ENCODE peak calls at places on chromosomes 3 and 15, in six cellular contexts. One of them, this sample, is unnamed.
A peak's percentile ranks its signal among the peaks of the same experiment; 100 is the strongest.

GRCh38 chr15:43143203-43143941 is 10.0 kb downstream of the TMEM62 start:
- DNase-seq in adrenal gland: no peak
- DNase-seq in OCI-LY7: no peak
- DNase-seq in suprapubic skin: no peak
- DNase-seq in CD4-positive, CD25-positive, alpha-beta regulatory T cell: no peak
- DNase-seq in upper lobe of left lung: no peak
- DNase-seq in this sample: no peak

GRCh38 chr15:86267892-86268291 is 188.2 kb downstream of the AGBL1 start:
- DNase-seq in CD4-positive, CD25-positive, alpha-beta regulatory T cell: no peak
- DNase-seq in suprapubic skin: no peak
- DNase-seq in OCI-LY7: no peak
- DNase-seq in upper lobe of left lung: peak; percentile 23
- DNase-seq in adrenal gland: no peak
- DNase-seq in this sample: peak; percentile 16

GRCh38 chr15:31328425-31328998 is 1.9 kb downstream of the KLF13 start:
- DNase-seq in OCI-LY7: peak; percentile 50
- DNase-seq in adrenal gland: no peak
- DNase-seq in suprapubic skin: no peak
- DNase-seq in upper lobe of left lung: no peak
- DNase-seq in CD4-positive, CD25-positive, alpha-beta regulatory T cell: peak; percentile 67
- DNase-seq in this sample: no peak

GRCh38 chr3:40337136-40338108 is 27.9 kb downstream of the EIF1B start:
- DNase-seq in CD4-positive, CD25-positive, alpha-beta regulatory T cell: no peak
- DNase-seq in adrenal gland: no peak
- DNase-seq in suprapubic skin: no peak
- DNase-seq in upper lobe of left lung: no peak
- DNase-seq in OCI-LY7: no peak
- DNase-seq in this sample: no peak

GRCh38 chr3:115330406-115330805 is 183.3 kb upstream of the ZBTB20 start:
- DNase-seq in CD4-positive, CD25-positive, alpha-beta regulatory T cell: no peak
- DNase-seq in OCI-LY7: no peak
- DNase-seq in adrenal gland: no peak
- DNase-seq in upper lobe of left lung: no peak
- DNase-seq in suprapubic skin: no peak
- DNase-seq in this sample: peak; percentile 18

GRCh38 chr3:170863768-170864167 is 6.2 kb downstream of the RPL22L1 start:
- DNase-seq in adrenal gland: no peak
- DNase-seq in suprapubic skin: no peak
- DNase-seq in upper lobe of left lung: no peak
- DNase-seq in CD4-positive, CD25-positive, alpha-beta regulatory T cell: no peak
- DNase-seq in OCI-LY7: no peak
- DNase-seq in this sample: no peak

GRCh38 chr3:150240891-150241290 is 167.2 kb upstream of the TSC22D2 start:
- DNase-seq in OCI-LY7: no peak
- DNase-seq in upper lobe of left lung: no peak
- DNase-seq in CD4-positive, CD25-positive, alpha-beta regulatory T cell: no peak
- DNase-seq in suprapubic skin: no peak
- DNase-seq in adrenal gland: no peak
- DNase-seq in this sample: no peak

GRCh38 chr3:103389356-103389755 is 954.5 kb downstream of the ZPLD1 start:
- DNase-seq in adrenal gland: no peak
- DNase-seq in OCI-LY7: no peak
- DNase-seq in suprapubic skin: no peak
- DNase-seq in upper lobe of left lung: no peak
- DNase-seq in CD4-positive, CD25-positive, alpha-beta regulatory T cell: no peak
- DNase-seq in this sample: no peak

GRCh38 chr3:187714404-187714979 is 12.1 kb upstream of the RTP2 start:
- DNase-seq in upper lobe of left lung: peak; percentile 72
- DNase-seq in CD4-positive, CD25-positive, alpha-beta regulatory T cell: peak; percentile 53
- DNase-seq in adrenal gland: peak; percentile 90
- DNase-seq in suprapubic skin: no peak
- DNase-seq in OCI-LY7: peak; percentile 82
- DNase-seq in this sample: peak; percentile 52

GRCh38 chr3:122563717-122564025 is 429 bp downstream of the PARP9 start:
- DNase-seq in adrenal gland: peak; percentile 37
- DNase-seq in suprapubic skin: no peak
- DNase-seq in OCI-LY7: peak; percentile 16
- DNase-seq in upper lobe of left lung: peak; percentile 37
- DNase-seq in CD4-positive, CD25-positive, alpha-beta regulatory T cell: no peak
- DNase-seq in this sample: peak; percentile 27

GRCh38 chr3:136250862-136251460 is 821 bp downstream of the PCCB start:
- DNase-seq in adrenal gland: peak; percentile 86
- DNase-seq in CD4-positive, CD25-positive, alpha-beta regulatory T cell: no peak
- DNase-seq in upper lobe of left lung: peak; percentile 82
- DNase-seq in suprapubic skin: peak; percentile 73
- DNase-seq in OCI-LY7: peak; percentile 31
- DNase-seq in this sample: peak; percentile 75

GRCh38 chr3:120350431-120350941 is 1.3 kb upstream of the LRRC58 start:
- DNase-seq in suprapubic skin: peak; percentile 62
- DNase-seq in adrenal gland: peak; percentile 53
- DNase-seq in CD4-positive, CD25-positive, alpha-beta regulatory T cell: no peak
- DNase-seq in OCI-LY7: peak; percentile 29
- DNase-seq in upper lobe of left lung: no peak
- DNase-seq in this sample: peak; percentile 63

GRCh38 chr3:10500717-10501663 is 4.4 kb downstream of the ATP2B2 start:
- DNase-seq in CD4-positive, CD25-positive, alpha-beta regulatory T cell: no peak
- DNase-seq in suprapubic skin: no peak
- DNase-seq in adrenal gland: no peak
- DNase-seq in upper lobe of left lung: no peak
- DNase-seq in OCI-LY7: no peak
- DNase-seq in this sample: no peak

GRCh38 chr15:50944692-50945091 is 36.2 kb downstream of the AP4E1 start:
- DNase-seq in adrenal gland: no peak
- DNase-seq in suprapubic skin: no peak
- DNase-seq in OCI-LY7: no peak
- DNase-seq in CD4-positive, CD25-positive, alpha-beta regulatory T cell: no peak
- DNase-seq in upper lobe of left lung: no peak
- DNase-seq in this sample: no peak

GRCh38 chr15:94412979-94413741 is 181.8 kb downstream of the MCTP2 start:
- DNase-seq in suprapubic skin: no peak
- DNase-seq in adrenal gland: no peak
- DNase-seq in CD4-positive, CD25-positive, alpha-beta regulatory T cell: no peak
- DNase-seq in OCI-LY7: peak; percentile 51
- DNase-seq in upper lobe of left lung: no peak
- DNase-seq in this sample: no peak

GRCh38 chr3:108398510-108398909 is 102.2 kb downstream of the HHLA2 start:
- DNase-seq in adrenal gland: no peak
- DNase-seq in CD4-positive, CD25-positive, alpha-beta regulatory T cell: no peak
- DNase-seq in OCI-LY7: no peak
- DNase-seq in suprapubic skin: no peak
- DNase-seq in upper lobe of left lung: no peak
- DNase-seq in this sample: no peak
- H3K4me3 ChIP-seq in adrenal gland: no peak overlapping the region
- H3K4me3 ChIP-seq in CD4-positive, CD25-positive, alpha-beta regulatory T cell: no peak overlapping the region
- H3K4me3 ChIP-seq in OCI-LY7: no peak overlapping the region
- H3K4me3 ChIP-seq in suprapubic skin: no peak overlapping the region
- H3K4me3 ChIP-seq in upper lobe of left lung: no peak overlapping the region
- H3K4me3 ChIP-seq in this sample: no peak overlapping the region

GRCh38 chr3:43046583-43046982 is 59.3 kb downstream of the POMGNT2 start:
- DNase-seq in upper lobe of left lung: no peak
- DNase-seq in OCI-LY7: no peak
- DNase-seq in CD4-positive, CD25-positive, alpha-beta regulatory T cell: no peak
- DNase-seq in suprapubic skin: no peak
- DNase-seq in adrenal gland: no peak
- DNase-seq in this sample: no peak
- H3K9me3 ChIP-seq in upper lobe of left lung: peaks cover 26% of the 10 kb centered on the region
- H3K9me3 ChIP-seq in OCI-LY7: peaks cover 8% of the 10 kb centered on the region
- H3K9me3 ChIP-seq in CD4-positive, CD25-positive, alpha-beta regulatory T cell: peaks cover 19% of the 10 kb centered on the region
- H3K9me3 ChIP-seq in suprapubic skin: peaks cover 25% of the 10 kb centered on the region
- H3K9me3 ChIP-seq in adrenal gland: peaks cover 3% of the 10 kb centered on the region
- H3K9me3 ChIP-seq in this sample: peaks cover 3% of the 10 kb centered on the region

DNA sequence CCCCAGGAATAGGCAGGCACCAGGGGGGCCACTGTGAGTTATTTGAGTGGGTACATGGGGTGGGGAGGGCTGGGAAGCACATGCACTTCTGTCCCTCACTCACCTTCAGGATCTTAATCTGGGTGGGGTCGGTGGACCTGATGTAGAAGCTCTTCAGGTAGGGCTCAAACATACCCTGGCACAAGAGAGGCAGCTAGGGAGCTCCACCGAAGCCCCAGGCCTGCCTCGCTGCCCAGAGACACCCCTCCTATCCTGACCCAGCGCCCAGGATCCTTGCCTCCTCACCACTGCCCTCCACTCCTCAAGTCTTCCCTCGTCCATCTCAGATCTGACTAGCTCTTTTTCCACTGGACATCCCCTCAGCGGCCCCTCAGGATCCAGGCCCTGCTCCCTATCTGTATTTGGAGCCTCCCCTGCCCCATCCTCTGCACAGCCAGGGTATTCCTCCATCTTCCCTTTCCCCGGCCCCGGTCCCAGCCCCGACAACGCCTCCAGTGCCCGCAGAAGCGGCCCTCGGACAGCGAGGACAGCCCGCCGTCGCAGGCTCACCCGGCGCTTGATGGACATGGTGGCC is 30.0 kb downstream of the AP3B2 start:
- DNase-seq in suprapubic skin: no peak
- DNase-seq in upper lobe of left lung: no peak
- DNase-seq in OCI-LY7: no peak
- DNase-seq in adrenal gland: no peak
- DNase-seq in CD4-positive, CD25-positive, alpha-beta regulatory T cell: no peak
- DNase-seq in this sample: no peak
- H3K4me3 ChIP-seq in suprapubic skin: peak overlapping the region; percentile 47
- H3K4me3 ChIP-seq in upper lobe of left lung: peak overlapping the region; percentile 58
- H3K4me3 ChIP-seq in OCI-LY7: no peak overlapping the region
- H3K4me3 ChIP-seq in adrenal gland: no peak overlapping the region
- H3K4me3 ChIP-seq in CD4-positive, CD25-positive, alpha-beta regulatory T cell: no peak overlapping the region
- H3K4me3 ChIP-seq in this sample: no peak overlapping the region

GRCh38 chr15:25228261-25228660 is 210.6 kb downstream of the UBE3A start:
- DNase-seq in suprapubic skin: no peak
- DNase-seq in OCI-LY7: no peak
- DNase-seq in upper lobe of left lung: no peak
- DNase-seq in adrenal gland: no peak
- DNase-seq in CD4-positive, CD25-positive, alpha-beta regulatory T cell: no peak
- DNase-seq in this sample: no peak
- H3K9me3 ChIP-seq in suprapubic skin: peaks cover 14% of the 10 kb centered on the region
- H3K9me3 ChIP-seq in OCI-LY7: no peaks in the 10 kb centered on the region
- H3K9me3 ChIP-seq in upper lobe of left lung: no peaks in the 10 kb centered on the region
- H3K9me3 ChIP-seq in adrenal gland: no peaks in the 10 kb centered on the region
- H3K9me3 ChIP-seq in CD4-positive, CD25-positive, alpha-beta regulatory T cell: no peaks in the 10 kb centered on the region
- H3K9me3 ChIP-seq in this sample: no peaks in the 10 kb centered on the region

DNA sequence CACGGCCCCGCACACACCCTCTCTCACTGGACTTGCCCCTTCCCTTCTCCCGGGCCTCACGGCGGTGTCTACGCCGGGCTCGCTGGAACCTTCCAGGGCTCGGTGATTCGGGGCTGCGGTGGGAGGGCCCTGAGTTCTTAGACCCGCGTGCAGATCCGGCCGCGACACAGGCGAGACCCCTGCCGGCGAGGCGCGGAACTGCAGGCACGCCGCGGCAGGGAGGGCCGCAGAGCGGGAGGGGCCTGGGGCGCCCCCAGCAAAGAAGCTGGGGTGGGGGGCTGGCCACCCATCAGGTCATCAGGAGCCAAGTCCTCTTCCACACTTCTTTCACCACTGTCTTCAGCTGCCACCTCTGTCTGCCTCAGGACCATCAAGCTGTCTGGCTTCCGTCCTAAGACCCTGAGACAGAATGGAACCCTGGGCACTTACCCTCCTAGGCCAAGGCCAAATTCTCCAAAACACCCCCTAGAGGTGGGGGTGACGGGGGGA is 164.5 kb downstream of the XXYLT1 start:
- DNase-seq in suprapubic skin: peak; percentile 83
- DNase-seq in adrenal gland: peak; percentile 67
- DNase-seq in CD4-positive, CD25-positive, alpha-beta regulatory T cell: peak; percentile 53
- DNase-seq in OCI-LY7: peak; percentile 69
- DNase-seq in upper lobe of left lung: peak; percentile 74
- DNase-seq in this sample: peak; percentile 74
- H3K4me3 ChIP-seq in suprapubic skin: peak overlapping the region; percentile 21
- H3K4me3 ChIP-seq in adrenal gland: no peak overlapping the region
- H3K4me3 ChIP-seq in CD4-positive, CD25-positive, alpha-beta regulatory T cell: no peak overlapping the region
- H3K4me3 ChIP-seq in OCI-LY7: no peak overlapping the region
- H3K4me3 ChIP-seq in upper lobe of left lung: peak overlapping the region; percentile 22
- H3K4me3 ChIP-seq in this sample: no peak overlapping the region

GRCh38 chr15:25060996-25061620 is 106.3 kb downstream of the SNRPN start:
- DNase-seq in OCI-LY7: no peak
- DNase-seq in adrenal gland: peak; percentile 13
- DNase-seq in suprapubic skin: peak; percentile 42
- DNase-seq in CD4-positive, CD25-positive, alpha-beta regulatory T cell: no peak
- DNase-seq in upper lobe of left lung: peak; percentile 16
- DNase-seq in this sample: no peak

GRCh38 chr15:25060472-25060803 is 105.7 kb downstream of the SNRPN start:
- DNase-seq in upper lobe of left lung: peak; percentile 14
- DNase-seq in OCI-LY7: no peak
- DNase-seq in CD4-positive, CD25-positive, alpha-beta regulatory T cell: no peak
- DNase-seq in suprapubic skin: peak; percentile 15
- DNase-seq in adrenal gland: peak; percentile 23
- DNase-seq in this sample: no peak

GRCh38 chr15:25058080-25058785 is 103.4 kb downstream of the SNRPN start:
- DNase-seq in CD4-positive, CD25-positive, alpha-beta regulatory T cell: no peak
- DNase-seq in OCI-LY7: no peak
- DNase-seq in upper lobe of left lung: peak; percentile 12
- DNase-seq in adrenal gland: peak; percentile 21
- DNase-seq in suprapubic skin: peak; percentile 41
- DNase-seq in this sample: no peak

GRCh38 chr15:25061808-25062550 is 107.2 kb downstream of the SNRPN start:
- DNase-seq in CD4-positive, CD25-positive, alpha-beta regulatory T cell: no peak
- DNase-seq in suprapubic skin: peak; percentile 17
- DNase-seq in upper lobe of left lung: peak; percentile 4
- DNase-seq in adrenal gland: peak; percentile 10
- DNase-seq in OCI-LY7: no peak
- DNase-seq in this sample: no peak

GRCh38 chr15:25059698-25060471 is 105.1 kb downstream of the SNRPN start:
- DNase-seq in upper lobe of left lung: peak; percentile 14
- DNase-seq in CD4-positive, CD25-positive, alpha-beta regulatory T cell: no peak
- DNase-seq in suprapubic skin: peak; percentile 16
- DNase-seq in adrenal gland: peak; percentile 18
- DNase-seq in OCI-LY7: no peak
- DNase-seq in this sample: no peak
- H3K9me3 ChIP-seq in upper lobe of left lung: peaks cover 100% of the 10 kb centered on the region
- H3K9me3 ChIP-seq in CD4-positive, CD25-positive, alpha-beta regulatory T cell: peaks cover 90% of the 10 kb centered on the region
- H3K9me3 ChIP-seq in suprapubic skin: peaks cover 98% of the 10 kb centered on the region
- H3K9me3 ChIP-seq in adrenal gland: no peaks in the 10 kb centered on the region
- H3K9me3 ChIP-seq in OCI-LY7: no peaks in the 10 kb centered on the region
- H3K9me3 ChIP-seq in this sample: peaks cover 5% of the 10 kb centered on the region

GRCh38 chr15:91291673-91292072 is 191.6 kb downstream of the SV2B start:
- DNase-seq in CD4-positive, CD25-positive, alpha-beta regulatory T cell: no peak
- DNase-seq in adrenal gland: no peak
- DNase-seq in OCI-LY7: peak; percentile 61
- DNase-seq in upper lobe of left lung: peak; percentile 50
- DNase-seq in suprapubic skin: no peak
- DNase-seq in this sample: no peak
- H3K4me3 ChIP-seq in CD4-positive, CD25-positive, alpha-beta regulatory T cell: no peak overlapping the region
- H3K4me3 ChIP-seq in adrenal gland: no peak overlapping the region
- H3K4me3 ChIP-seq in OCI-LY7: peak overlapping the region; percentile 14
- H3K4me3 ChIP-seq in upper lobe of left lung: no peak overlapping the region
- H3K4me3 ChIP-seq in suprapubic skin: no peak overlapping the region
- H3K4me3 ChIP-seq in this sample: no peak overlapping the region

GRCh38 chr15:27473846-27474245 is 502.9 kb downstream of the GABRG3 start:
- DNase-seq in suprapubic skin: no peak
- DNase-seq in upper lobe of left lung: no peak
- DNase-seq in OCI-LY7: no peak
- DNase-seq in CD4-positive, CD25-positive, alpha-beta regulatory T cell: no peak
- DNase-seq in adrenal gland: no peak
- DNase-seq in this sample: no peak
- H3K9me3 ChIP-seq in suprapubic skin: no peaks in the 10 kb centered on the region
- H3K9me3 ChIP-seq in upper lobe of left lung: no peaks in the 10 kb centered on the region
- H3K9me3 ChIP-seq in OCI-LY7: no peaks in the 10 kb centered on the region
- H3K9me3 ChIP-seq in CD4-positive, CD25-positive, alpha-beta regulatory T cell: no peaks in the 10 kb centered on the region
- H3K9me3 ChIP-seq in adrenal gland: no peaks in the 10 kb centered on the region
- H3K9me3 ChIP-seq in this sample: no peaks in the 10 kb centered on the region